ENCODE peak calls at places on chromosome 19, in seven cellular contexts. X, Q, V, N, H, U and A are unnamed samples.

GRCh38 chr19:15195987-15196682 is 4.7 kb downstream of the NOTCH3 start:
- DNase-seq in X (peak; percentile 89), Q (no peak), V (no peak), N (peak; percentile 94), H (peak; percentile 94), U (peak; percentile 79), A (no peak)

GRCh38 chr19:39563408-39563807 is 23.4 kb upstream of the EID2 start:
- DNase-seq in X (no peak), Q (no peak), V (no peak), N (peak; percentile 47), H (no peak), U (no peak), A (no peak)

GRCh38 chr19:31539386-31539785 is 190.2 kb upstream of the TSHZ3 start:
- DNase-seq in X (no peak), Q (no peak), V (no peak), N (no peak), H (no peak), U (no peak), A (no peak)

GRCh38 chr19:55692681-55693081 is 17.7 kb downstream of the EPN1 start:
- DNase-seq in X (no peak), Q (no peak), V (no peak), N (no peak), H (peak; percentile 48), U (no peak), A (no peak)

GRCh38 chr19:49340069-49340864 is 5.1 kb downstream of the CD37 start:
- DNase-seq in X (peak; percentile 82), Q (peak; percentile 86), V (no peak), N (peak; percentile 67), H (peak; percentile 69), U (peak; percentile 88), A (peak; percentile 66)

GRCh38 chr19:29259867-29260281 is 46.9 kb upstream of the UQCRFS1 start:
- DNase-seq in X (no peak), Q (no peak), V (no peak), N (no peak), H (no peak), U (no peak), A (no peak)

GRCh38 chr19:5018224-5019015 is 49.5 kb downstream of the KDM4B start:
- DNase-seq in X (no peak), Q (no peak), V (no peak), N (no peak), H (no peak), U (no peak), A (no peak)

GRCh38 chr19:55418185-55418584 is 10.6 kb upstream of the UBE2S start:
- DNase-seq in X (peak; percentile 60), Q (peak; percentile 85), V (peak; percentile 34), N (peak; percentile 80), H (no peak), U (no peak), A (peak; percentile 80)

GRCh38 chr19:1384085-1384462 is 367 bp downstream of the NDUFS7 start:
- DNase-seq in X (no peak), Q (no peak), V (no peak), N (no peak), H (no peak), U (no peak), A (no peak)

GRCh38 chr19:38773469-38774177 is at the start of gene LGALS7:
- DNase-seq in X (no peak), Q (no peak), V (no peak), N (no peak), H (no peak), U (no peak), A (no peak)

GRCh38 chr19:45368127-45368526 is 2.2 kb downstream of the ERCC2 start:
- DNase-seq in X (no peak), Q (no peak), V (no peak), N (no peak), H (no peak), U (no peak), A (no peak)

GRCh38 chr19:11982526-11982925 is 17.7 kb downstream of the ZNF763 start:
- DNase-seq in X (no peak), Q (no peak), V (no peak), N (no peak), H (no peak), U (no peak), A (no peak)

GRCh38 chr19:16778796-16779411 is 50.3 kb upstream of the SIN3B start:
- DNase-seq in X (peak; percentile 31), Q (peak; percentile 55), V (peak; percentile 10), N (peak; percentile 62), H (no peak), U (no peak), A (peak; percentile 80)

GRCh38 chr19:29934257-29934656 is 7.8 kb upstream of the URI1 start:
- DNase-seq in X (no peak), Q (no peak), V (no peak), N (no peak), H (no peak), U (no peak), A (no peak)

GRCh38 chr19:485583-486236 is 10.6 kb upstream of the MADCAM1 start:
- DNase-seq in X (peak; percentile 64), Q (no peak), V (no peak), N (peak; percentile 47), H (peak; percentile 64), U (peak; percentile 77), A (peak; percentile 90)

GRCh38 chr19:18488403-18488723 is 33.5 kb downstream of the ELL start:
- DNase-seq in X (no peak), Q (no peak), V (no peak), N (peak; percentile 14), H (no peak), U (no peak), A (no peak)

GRCh38 chr19:5153601-5154128 is 184.8 kb downstream of the KDM4B start:
- DNase-seq in X (no peak), Q (no peak), V (no peak), N (no peak), H (no peak), U (no peak), A (no peak)

GRCh38 chr19:44696939-44697669 is 1.8 kb upstream of the CEACAM16 start:
- DNase-seq in X (no peak), Q (no peak), V (no peak), N (no peak), H (no peak), U (no peak), A (no peak)